ENCODE peak calls at places on chromosomes 16 and 17, in five cellular contexts. E, G, V, L and D are unnamed samples.

GRCh38 chr16:12459401-12459791 is 344.3 kb downstream of the CPPED1 start:
- DNase-seq in E (peak), G (no peak), V (no peak), L (no peak), D (peak)

GRCh38 chr17:40283662-40284061 is 4.0 kb upstream of the CDC6 start:
- DNase-seq in E (no peak), G (no peak), V (peak), L (peak), D (peak)

GRCh38 chr17:4110152-4110551 is 32.7 kb downstream of the ZZEF1 start:
- DNase-seq in E (no peak), G (no peak), V (peak), L (peak), D (no peak)

GRCh38 chr16:70398177-70398743 is 40.6 kb downstream of the ST3GAL2 start:
- DNase-seq in E (no peak), G (peak), V (no peak), L (no peak), D (no peak)

GRCh38 chr16:86934581-86935322 is 356.4 kb downstream of the FOXL1 start:
- DNase-seq in E (no peak), G (no peak), V (no peak), L (no peak), D (no peak)

GRCh38 chr17:74792586-74792985 is 16.4 kb upstream of the NAT9 start:
- DNase-seq in E (no peak), G (no peak), V (no peak), L (no peak), D (no peak)

GRCh38 chr16:87160218-87160617 is 157.0 kb downstream of the C16orf95 start:
- DNase-seq in E (no peak), G (no peak), V (no peak), L (no peak), D (no peak)

GRCh38 chr16:526181-527014 is 1.1 kb upstream of the CAPN15 start:
- DNase-seq in E (no peak), G (no peak), V (peak), L (peak), D (no peak)

GRCh38 chr16:12336158-12336557 is 359.6 kb downstream of the SNX29 start:
- DNase-seq in E (no peak), G (no peak), V (no peak), L (no peak), D (no peak)

GRCh38 chr17:12078791-12079190 is 58.1 kb downstream of the MAP2K4 start:
- DNase-seq in E (no peak), G (no peak), V (peak), L (peak), D (no peak)

GRCh38 chr17:2689411-2690164 is 22.0 kb downstream of the CLUH start:
- DNase-seq in E (no peak), G (no peak), V (no peak), L (no peak), D (peak)

GRCh38 chr16:78461087-78461486 is 361.6 kb downstream of the WWOX start:
- DNase-seq in E (no peak), G (no peak), V (no peak), L (no peak), D (no peak)

GRCh38 chr16:78455861-78456260 is 356.4 kb downstream of the WWOX start:
- DNase-seq in E (no peak), G (no peak), V (no peak), L (no peak), D (no peak)

GRCh38 chr16:78460428-78460827 is 361.0 kb downstream of the WWOX start:
- DNase-seq in E (no peak), G (no peak), V (no peak), L (peak), D (no peak)

GRCh38 chr16:78461496-78461938 is 362.1 kb downstream of the WWOX start:
- DNase-seq in E (no peak), G (no peak), V (no peak), L (peak), D (no peak)

DNA sequence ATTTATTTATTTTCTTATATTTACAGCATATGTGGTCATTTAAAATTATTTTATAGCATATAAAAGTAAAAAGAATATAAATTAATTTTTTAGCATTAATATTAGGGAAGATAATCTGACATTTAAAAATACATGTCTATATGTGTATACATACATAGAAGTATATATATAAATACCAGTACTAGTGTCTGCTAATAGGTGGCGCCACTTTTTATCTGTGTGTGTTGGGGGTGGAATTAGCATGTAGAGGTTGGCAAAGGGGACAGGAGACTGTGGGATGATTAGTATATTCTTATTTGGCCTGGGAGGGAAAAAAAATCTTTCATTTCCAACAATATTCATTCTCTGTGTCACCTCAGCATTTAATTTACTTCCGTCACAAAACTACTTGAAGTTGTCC is 359.1 kb downstream of the WWOX start:
- DNase-seq in E (no peak), G (no peak), V (no peak), L (no peak), D (no peak)
- TF ChIP-seq CTCF in E (no peak), G (no peak), V (no peak), L (no peak), D (no peak)

GRCh38 chr16:50376997-50377396 is 8.2 kb upstream of the BRD7 start:
- DNase-seq in E (no peak), G (no peak), V (no peak), L (no peak), D (no peak)

GRCh38 chr16:50384500-50385122 is 15.8 kb upstream of the BRD7 start:
- DNase-seq in E (no peak), G (no peak), V (no peak), L (no peak), D (no peak)

GRCh38 chr16:50378417-50378816 is 9.6 kb upstream of the BRD7 start:
- DNase-seq in E (no peak), G (no peak), V (no peak), L (no peak), D (no peak)

GRCh38 chr16:50386139-50386538 is 17.4 kb upstream of the BRD7 start:
- DNase-seq in E (no peak), G (no peak), V (no peak), L (no peak), D (no peak)

GRCh38 chr16:50381679-50382440 is 13.1 kb upstream of the BRD7 start:
- DNase-seq in E (no peak), G (no peak), V (no peak), L (no peak), D (peak)
- TF ChIP-seq CTCF in E (no peak), G (no peak), V (no peak), L (no peak), D (peak)

GRCh38 chr17:36602924-36603384 is 1.6 kb downstream of the MRM1 start:
- DNase-seq in E (no peak), G (peak), V (peak), L (peak), D (peak)

GRCh38 chr17:36600477-36600876 is 906 bp upstream of the MRM1 start:
- DNase-seq in E (no peak), G (no peak), V (no peak), L (no peak), D (no peak)

GRCh38 chr17:36600936-36601302 is 464 bp upstream of the MRM1 start:
- DNase-seq in E (no peak), G (no peak), V (no peak), L (no peak), D (no peak)

GRCh38 chr17:36602030-36602737 is 801 bp downstream of the MRM1 start:
- DNase-seq in E (no peak), G (no peak), V (no peak), L (no peak), D (no peak)

GRCh38 chr17:36601303-36602029 is at the start of gene MRM1:
- DNase-seq in E (peak), G (peak), V (peak), L (peak), D (peak)
- TF ChIP-seq CTCF in E (no peak), G (no peak), V (peak), L (peak), D (no peak)

GRCh38 chr16:16798504-16798903 is 419.6 kb downstream of the NPIPA7 start:
- DNase-seq in E (no peak), G (no peak), V (no peak), L (no peak), D (no peak)

DNA sequence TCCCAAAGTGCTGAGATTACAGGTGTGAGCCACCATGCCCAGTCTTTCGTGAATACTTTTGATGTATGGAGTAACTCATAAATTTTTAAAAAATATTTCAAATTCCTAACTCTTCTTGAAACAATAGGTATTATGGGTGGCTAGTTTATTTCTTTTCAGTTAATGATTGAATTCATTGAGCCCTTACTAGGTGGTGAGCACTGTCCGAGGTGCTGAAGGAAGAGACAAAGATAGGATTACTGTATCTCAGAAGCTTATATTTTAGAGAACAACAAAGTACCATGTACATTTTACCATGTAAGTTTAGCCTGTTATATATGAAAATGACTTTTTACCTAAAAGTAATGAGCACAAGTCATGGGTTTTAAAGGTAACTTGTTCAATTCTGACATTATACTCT is 418.3 kb downstream of the NPIPA7 start:
- DNase-seq in E (no peak), G (no peak), V (no peak), L (no peak), D (no peak)
- TF ChIP-seq CTCF in E (no peak), G (no peak), V (no peak), L (no peak), D (no peak)

GRCh38 chr17:43917348-43918025 is 10.2 kb upstream of the MPP2 start:
- DNase-seq in E (no peak), G (peak), V (peak), L (peak), D (peak)
- TF ChIP-seq CTCF in E (no peak), G (peak), V (peak), L (peak), D (peak)

DNA sequence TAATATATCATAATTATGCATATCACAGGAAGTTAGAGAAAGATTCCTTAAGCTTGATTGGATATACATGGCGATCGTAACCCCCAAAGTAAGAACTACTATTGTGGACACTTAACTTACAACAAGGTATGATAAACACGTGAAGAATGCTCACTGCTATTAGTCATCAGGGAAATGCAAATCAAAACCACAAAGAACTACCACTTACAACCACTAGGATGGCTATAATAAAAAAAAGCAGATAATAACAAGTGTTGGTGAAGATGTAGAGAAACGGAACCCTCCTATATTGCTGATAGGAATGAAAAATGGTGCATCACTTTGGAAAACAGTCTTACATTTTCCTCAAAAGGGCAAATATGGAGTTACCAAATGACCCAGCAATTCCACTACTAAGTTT is 265.9 kb downstream of the SLC39A11 start:
- DNase-seq in E (no peak), G (no peak), V (no peak), L (peak), D (no peak)
- TF ChIP-seq CTCF in E (no peak), G (no peak), V (no peak), L (no peak), D (no peak)